ENCODE peak calls at places on chromosome 22, in four cellular contexts. C, F, H and D are unnamed samples.

GRCh38 chr22:23216331-23217170 is 36.2 kb downstream of the BCR start:
- DNase-seq in F (no peak), H (no peak), C (peak; percentile 62), D (no peak)

GRCh38 chr22:19848298-19849224 is 6.1 kb downstream of the GNB1L start:
- DNase-seq in H (no peak), F (peak; percentile 82), C (no peak), D (peak; percentile 23)

GRCh38 chr22:40635940-40636379 is 559 bp downstream of the MRTFA start:
- DNase-seq in H (no peak), F (peak; percentile 57), C (peak; percentile 18), D (no peak)

GRCh38 chr22:43946391-43946680 is 8.9 kb upstream of the SAMM50 start:
- DNase-seq in F (no peak), C (no peak), H (no peak), D (peak; percentile 15)

GRCh38 chr22:31734512-31734911 is 15.4 kb downstream of the PRR14L start:
- DNase-seq in C (no peak), H (peak; percentile 85), F (no peak), D (peak; percentile 82)

GRCh38 chr22:26588749-26589366 is 1.1 kb downstream of the TPST2 start:
- DNase-seq in C (no peak), F (no peak), H (no peak), D (no peak)

GRCh38 chr22:17832665-17833064 is 58.4 kb upstream of the BID start:
- DNase-seq in F (no peak), C (no peak), H (no peak), D (no peak)

GRCh38 chr22:49156662-49157285 is 670.9 kb downstream of the BRD1 start:
- DNase-seq in H (no peak), C (no peak), F (no peak), D (no peak)

GRCh38 chr22:47351836-47352579 is 589.6 kb downstream of the TBC1D22A start:
- DNase-seq in C (no peak), H (no peak), F (no peak), D (no peak)

GRCh38 chr22:49663823-49664222 is 163.8 kb downstream of the BRD1 start:
- DNase-seq in H (no peak), C (no peak), F (no peak), D (no peak)

GRCh38 chr22:39244496-39245129 is at the start of gene PDGFB:
- DNase-seq in C (no peak), H (no peak), F (peak; percentile 68), D (peak; percentile 35)